ENCODE peak calls at places on chromosomes 3 and 15, in four cellular contexts. T, D, I and M are unnamed samples.

GRCh38 chr3:46438831-46439230 is 25.9 kb downstream of the LTF start:
- DNase-seq in D (no peak), T (no peak), I (no peak), M (no peak)

GRCh38 chr15:24761704-24762302 is 86.2 kb downstream of the NPAP1 start:
- DNase-seq in D (no peak), T (no peak), I (no peak), M (no peak)

GRCh38 chr3:15055019-15055557 is 10.0 kb downstream of the MRPS25 start:
- DNase-seq in I (no peak), D (no peak), T (peak), M (no peak)

GRCh38 chr15:39455502-39455991 is 125.3 kb upstream of the THBS1 start:
- DNase-seq in D (peak), T (no peak), I (peak), M (peak)

GRCh38 chr15:83844742-83845141 is 190.8 kb downstream of the ADAMTSL3 start:
- DNase-seq in D (no peak), T (no peak), I (peak), M (no peak)

GRCh38 chr3:179750720-179751328 is 98.0 kb downstream of the USP13 start:
- DNase-seq in I (peak), D (no peak), T (no peak), M (no peak)

GRCh38 chr3:189349772-189350171 is 178.0 kb downstream of the TPRG1 start:
- DNase-seq in D (no peak), I (no peak), T (no peak), M (no peak)

GRCh38 chr15:85889956-85890619 is 95.4 kb upstream of the KLHL25 start:
- DNase-seq in D (no peak), I (no peak), T (no peak), M (no peak)

GRCh38 chr3:25665646-25666136 is 984 bp upstream of the TOP2B start:
- DNase-seq in D (no peak), T (no peak), I (no peak), M (no peak)

GRCh38 chr3:40043444-40043755 is 234.0 kb downstream of the MYRIP start:
- DNase-seq in T (no peak), D (peak), I (peak), M (peak)

GRCh38 chr3:110974902-110975301 is 96.7 kb upstream of the NECTIN3 start:
- DNase-seq in T (no peak), D (no peak), I (no peak), M (no peak)

GRCh38 chr15:90994059-90994416 is 297 bp downstream of the PRC1 start:
- DNase-seq in I (peak), D (no peak), T (no peak), M (no peak)

GRCh38 chr15:82178061-82178460 is 84.5 kb downstream of the EFL1 start:
- DNase-seq in T (no peak), D (no peak), I (no peak), M (no peak)

GRCh38 chr3:185175370-185175987 is 22.6 kb upstream of the C3orf70 start:
- DNase-seq in D (no peak), T (no peak), I (peak), M (no peak)

GRCh38 chr15:52787549-52788098 is 2.5 kb downstream of the ONECUT1 start:
- DNase-seq in I (no peak), D (peak), T (no peak), M (no peak)

GRCh38 chr15:55738715-55739114 is 4.2 kb downstream of the PRTG start:
- DNase-seq in T (no peak), D (no peak), I (no peak), M (no peak)

GRCh38 chr15:87733522-87733921 is 523.0 kb downstream of the NTRK3 start:
- DNase-seq in D (no peak), T (no peak), I (no peak), M (no peak)

GRCh38 chr3:161083131-161083530 is 22.0 kb downstream of the B3GALNT1 start:
- DNase-seq in D (no peak), T (no peak), I (no peak), M (no peak)

GRCh38 chr3:20125912-20126311 is 60.1 kb downstream of the SGO1 start:
- DNase-seq in D (no peak), T (no peak), I (no peak), M (no peak)

GRCh38 chr15:77538793-77539487 is 93.8 kb downstream of the LINGO1 start:
- DNase-seq in D (peak), T (no peak), I (no peak), M (no peak)

GRCh38 chr15:61974759-61975158 is 85.5 kb downstream of the VPS13C start:
- DNase-seq in D (no peak), I (no peak), T (no peak), M (no peak)

GRCh38 chr15:41961803-41962202 is 10.6 kb downstream of the EHD4 start:
- DNase-seq in D (no peak), I (no peak), T (no peak), M (no peak)

GRCh38 chr3:116767726-116768125 is 58.1 kb downstream of the TUSC7 start:
- DNase-seq in D (no peak), I (no peak), T (no peak), M (no peak)

GRCh38 chr3:188834349-188834748 is 337.4 kb upstream of the TPRG1 start:
- DNase-seq in T (no peak), I (no peak), D (no peak), M (no peak)

GRCh38 chr3:172675371-172676193 is 35.3 kb downstream of the NCEH1 start:
- DNase-seq in I (peak), T (no peak), D (no peak), M (no peak)

GRCh38 chr3:132210476-132211346 is 106.5 kb upstream of the ACP3 start:
- DNase-seq in I (peak), D (peak), T (no peak), M (no peak)

GRCh38 chr3:16305121-16305541 is 40.1 kb downstream of the OXNAD1 start:
- DNase-seq in I (no peak), T (peak), D (no peak), M (no peak)

GRCh38 chr15:85757073-85757938 is 37.4 kb downstream of the KLHL25 start:
- DNase-seq in T (no peak), D (no peak), I (no peak), M (no peak)

GRCh38 chr15:70762469-70763119 is 764 bp downstream of the UACA start:
- DNase-seq in I (peak), D (peak), T (no peak), M (peak)

GRCh38 chr3:33131328-33132018 is 17.7 kb downstream of the CRTAP start:
- DNase-seq in D (peak), T (peak), I (peak), M (peak)

GRCh38 chr15:57832183-57832582 is 125.7 kb downstream of the POLR2M start:
- DNase-seq in I (no peak), D (no peak), T (no peak), M (no peak)

DNA sequence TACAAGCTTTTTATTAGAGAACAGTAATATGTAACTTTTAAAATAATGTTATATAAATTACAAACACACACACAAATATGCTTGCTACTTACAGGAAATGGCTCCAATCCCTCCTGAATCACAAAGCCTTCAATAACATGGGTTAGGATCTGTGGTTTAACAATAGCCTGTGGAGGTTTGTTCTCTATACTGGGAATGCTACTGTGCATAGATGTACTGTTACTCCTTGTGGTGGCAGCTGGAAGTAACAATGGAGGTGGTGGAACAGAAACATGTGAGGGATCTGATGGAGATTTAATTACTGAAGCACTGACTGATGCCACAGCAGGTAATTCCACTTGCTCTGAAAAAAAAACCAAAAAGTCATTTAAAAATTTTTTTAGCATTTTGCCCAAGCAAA is 64.4 kb downstream of the PHC3 start:
- DNase-seq in I (peak), T (no peak), D (no peak), M (no peak)
- TF ChIP-seq CTCF in I (no peak), T (no peak), D (no peak), M (peak)

DNA sequence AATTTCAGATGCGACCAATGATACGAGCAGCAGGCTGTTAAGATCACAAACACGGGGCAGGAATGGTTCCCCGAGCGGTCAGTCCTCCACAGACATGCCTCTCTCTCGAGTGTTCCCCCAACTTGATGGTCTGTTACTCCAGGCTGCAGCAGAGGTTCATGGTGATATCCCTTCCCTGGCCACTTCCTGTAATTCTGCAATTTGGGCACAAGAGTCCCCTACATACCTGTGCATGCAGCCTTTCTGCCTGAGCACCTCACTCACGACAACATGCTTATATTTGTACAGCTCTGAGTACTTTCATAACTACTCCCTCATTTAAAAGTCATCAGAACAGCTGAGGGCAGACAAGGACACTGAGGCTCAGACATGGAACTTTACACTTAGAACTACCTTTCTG is 408.1 kb upstream of the NR2F2 start:
- DNase-seq in I (no peak), T (no peak), D (no peak), M (no peak)
- TF ChIP-seq CTCF in I (peak), T (no peak), D (no peak), M (no peak)

DNA sequence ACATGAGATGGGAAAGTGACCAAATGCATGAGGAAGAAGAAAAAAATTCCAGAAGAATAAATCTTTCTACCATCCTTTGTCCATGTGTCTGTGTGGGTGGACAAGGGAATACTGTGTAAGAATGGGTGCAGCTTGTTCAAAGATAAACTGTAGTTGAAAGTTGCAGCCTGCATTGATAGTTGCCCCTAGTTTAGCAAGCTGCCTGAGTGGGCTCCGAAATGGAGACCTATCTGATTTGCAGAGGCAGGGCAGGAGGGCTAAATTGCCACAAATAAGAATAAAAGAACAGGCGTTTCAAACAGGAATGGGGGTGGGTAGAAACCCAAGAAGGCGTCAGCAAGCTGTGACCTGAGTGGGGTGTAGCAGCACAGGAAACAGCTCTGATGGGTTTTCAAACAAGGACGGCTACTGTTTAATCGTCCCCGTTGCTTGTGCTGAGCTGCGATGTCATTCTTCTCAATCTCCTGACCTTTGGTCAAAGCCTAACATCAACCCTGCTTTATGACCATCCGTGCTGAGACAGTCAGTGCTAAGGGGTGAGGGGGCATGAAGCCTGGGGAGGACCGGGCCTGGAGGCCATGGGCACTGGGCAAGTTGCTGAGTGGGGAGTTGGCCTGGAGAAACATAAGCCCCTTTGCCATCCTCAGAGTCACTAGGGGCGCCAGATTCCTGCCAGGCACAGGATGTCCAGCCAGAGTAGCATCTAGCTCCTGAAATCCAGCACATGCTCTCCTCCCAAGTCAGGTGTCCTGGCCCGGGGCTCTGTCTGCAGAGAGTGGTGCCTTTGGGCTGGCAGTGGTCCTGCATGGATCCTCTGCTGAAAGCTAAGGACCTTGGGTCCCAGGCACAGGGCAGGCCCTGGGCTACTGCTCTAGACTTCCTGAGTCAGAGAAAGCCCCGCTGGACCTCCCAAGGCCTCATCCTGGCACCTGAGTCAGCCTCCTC is 19.2 kb upstream of the C15orf39 start:
- DNase-seq in D (no peak), I (peak), T (no peak), M (no peak)
- TF ChIP-seq CTCF in D (no peak), I (no peak), T (no peak), M (no peak)

GRCh38 chr3:49132437-49133225 is at the start of gene LAMB2:
- DNase-seq in D (peak), T (no peak), I (peak), M (peak)
- TF ChIP-seq CTCF in D (no peak), T (no peak), I (peak), M (peak)

DNA sequence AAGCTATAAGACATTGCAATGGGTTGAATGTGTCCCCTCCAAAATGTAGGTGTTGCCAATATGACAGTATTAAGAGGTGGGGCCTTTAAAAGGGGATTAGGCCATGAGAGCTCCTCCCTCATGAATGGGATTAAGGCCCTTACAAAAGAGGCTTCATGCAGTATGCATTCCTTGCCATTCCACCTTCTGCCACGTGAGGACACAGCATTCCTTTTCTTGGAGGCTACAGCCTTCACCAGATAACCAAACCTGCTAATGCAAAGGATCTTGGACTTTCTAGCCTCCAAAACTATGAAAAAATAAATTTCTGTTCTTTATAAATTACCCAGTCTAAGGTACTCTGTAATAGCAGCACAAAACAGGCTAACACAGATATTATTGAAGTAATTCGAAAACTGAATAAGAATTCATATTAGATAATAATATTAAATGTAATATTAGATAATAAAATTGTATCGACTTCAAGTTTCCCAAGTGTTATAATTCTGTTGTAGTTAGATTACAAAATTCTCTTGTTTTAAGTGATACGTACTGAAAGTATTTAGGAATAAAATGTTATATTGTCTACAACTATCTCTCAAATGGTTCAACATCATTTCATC is 29.4 kb upstream of the ATP8B4 start:
- DNase-seq in T (no peak), D (no peak), I (peak), M (peak)
- TF ChIP-seq CTCF in T (no peak), D (no peak), I (peak), M (peak)

GRCh38 chr3:126033051-126033745 is 50.7 kb downstream of the SLC41A3 start:
- DNase-seq in I (no peak), D (no peak), T (no peak), M (no peak)
- TF ChIP-seq CTCF in I (no peak), D (no peak), T (no peak), M (no peak)

GRCh38 chr3:186220886-186221285 is 112.0 kb upstream of the ETV5 start:
- DNase-seq in D (peak), T (no peak), I (no peak), M (no peak)
- TF ChIP-seq CTCF in D (no peak), T (no peak), I (peak), M (peak)

GRCh38 chr3:123941150-123941941 is 19.7 kb downstream of the CCDC14 start:
- DNase-seq in T (no peak), I (no peak), D (no peak), M (no peak)
- TF ChIP-seq CTCF in T (no peak), I (peak), D (no peak), M (peak)